ENCODE peak calls at places on chromosomes 12 and 14, in eight cellular contexts. P is NCI-H1092 treated with DMSO at 0.1 percent for 48 hours, D is GM10248, N is NCI-H345, B is GM20000, L is DMS153, U is OCI-LY7, O is glutamatergic neuron. V is an unnamed sample.
A peak's percentile ranks its signal among the peaks of the same experiment; 100 is the strongest.

GRCh38 chr12:57754411-57755193 is at the start of gene MARCHF9:
- DNase-seq in N (peak; percentile 91), B (peak; percentile 93), L (peak; percentile 49), D (peak; percentile 86), P (peak; percentile 37), O (peak; percentile 64), U (peak; percentile 91), V (peak; percentile 56)

GRCh38 chr12:52211716-52212585 is 20.1 kb upstream of the KRT80 start:
- DNase-seq in N (no peak), L (no peak), P (no peak), U (no peak), D (no peak), B (no peak), O (peak; percentile 13), V (no peak)

GRCh38 chr14:101835166-101835557 is 73.7 kb downstream of the PPP2R5C start:
- DNase-seq in P (no peak), U (no peak), D (no peak), N (no peak), B (no peak), O (no peak), L (no peak), V (no peak)

GRCh38 chr12:24977060-24977459 is 28.2 kb upstream of the BCAT1 start:
- DNase-seq in P (no peak), L (no peak), N (no peak), O (no peak), B (no peak), D (no peak), U (no peak), V (no peak)

GRCh38 chr14:52031781-52032180 is 37.1 kb downstream of the NID2 start:
- DNase-seq in P (no peak), O (no peak), B (no peak), U (no peak), L (no peak), N (no peak), D (no peak), V (no peak)

GRCh38 chr12:23238190-23238589 is 613.2 kb downstream of the ETNK1 start:
- DNase-seq in O (no peak), D (no peak), U (no peak), P (no peak), L (no peak), B (no peak), N (no peak), V (no peak)

GRCh38 chr14:104355101-104355691 is 216.8 kb downstream of the KIF26A start:
- DNase-seq in U (no peak), O (peak; percentile 45), N (no peak), P (no peak), B (no peak), D (no peak), L (no peak), V (no peak)

GRCh38 chr12:63103489-63104131 is 47.4 kb downstream of the AVPR1A start:
- DNase-seq in D (peak; percentile 28), B (peak; percentile 27), O (no peak), L (peak; percentile 2), P (peak; percentile 18), N (peak; percentile 27), U (peak; percentile 20), V (no peak)

GRCh38 chr12:71551529-71551928 is 111.9 kb downstream of the LGR5 start:
- DNase-seq in D (no peak), U (peak; percentile 14), N (no peak), O (no peak), P (peak; percentile 8), B (no peak), L (peak; percentile 3), V (peak; percentile 14)

GRCh38 chr14:32470161-32470705 is 141.1 kb downstream of the AKAP6 start:
- DNase-seq in U (no peak), N (no peak), B (no peak), D (no peak), P (no peak), L (no peak), O (no peak), V (no peak)

GRCh38 chr12:123142948-123143752 is 7.7 kb downstream of the PITPNM2 start:
- DNase-seq in L (peak; percentile 86), N (peak; percentile 84), B (no peak), U (no peak), D (no peak), P (no peak), O (no peak), V (no peak)

V was measured in NCI-H1105.